ENCODE peak calls at places on chromosomes 16 and 17, in eight cellular contexts. One of them, this sample, is unnamed.

GRCh38 chr17:6421700-6422604 is 13.0 kb downstream of the AIPL1 start:
- DNase-seq in GM20000: peak
- DNase-seq in dorsolateral prefrontal cortex: peak
- DNase-seq in choroid plexus epithelial cell: peak
- DNase-seq in fibroblast of mammary gland: peak
- DNase-seq in glutamatergic neuron: peak
- DNase-seq in IMR-90: peak
- DNase-seq in neural progenitor cell: peak
- DNase-seq in this sample: peak

GRCh38 chr17:42329025-42329976 is 41.0 kb downstream of the STAT5A start:
- DNase-seq in GM20000: no peak
- DNase-seq in dorsolateral prefrontal cortex: no peak
- DNase-seq in choroid plexus epithelial cell: peak
- DNase-seq in fibroblast of mammary gland: peak
- DNase-seq in glutamatergic neuron: no peak
- DNase-seq in IMR-90: peak
- DNase-seq in neural progenitor cell: peak
- DNase-seq in this sample: no peak

GRCh38 chr17:62668091-62668804 is 40.8 kb downstream of the MRC2 start:
- DNase-seq in GM20000: no peak
- DNase-seq in dorsolateral prefrontal cortex: no peak
- DNase-seq in choroid plexus epithelial cell: no peak
- DNase-seq in fibroblast of mammary gland: peak
- DNase-seq in glutamatergic neuron: no peak
- DNase-seq in IMR-90: no peak
- DNase-seq in neural progenitor cell: no peak
- DNase-seq in this sample: no peak

GRCh38 chr17:74295625-74296547 is 21.9 kb downstream of the DNAI2 start:
- DNase-seq in GM20000: no peak
- DNase-seq in dorsolateral prefrontal cortex: no peak
- DNase-seq in choroid plexus epithelial cell: no peak
- DNase-seq in fibroblast of mammary gland: peak
- DNase-seq in glutamatergic neuron: no peak
- DNase-seq in IMR-90: no peak
- DNase-seq in neural progenitor cell: no peak
- DNase-seq in this sample: no peak

GRCh38 chr16:58032710-58033293 is 7.2 kb downstream of the MMP15 start:
- DNase-seq in GM20000: no peak
- DNase-seq in dorsolateral prefrontal cortex: peak
- DNase-seq in choroid plexus epithelial cell: peak
- DNase-seq in fibroblast of mammary gland: no peak
- DNase-seq in glutamatergic neuron: peak
- DNase-seq in IMR-90: no peak
- DNase-seq in neural progenitor cell: no peak
- DNase-seq in this sample: no peak

GRCh38 chr17:2034157-2034556 is 4.2 kb downstream of the DPH1 start:
- DNase-seq in GM20000: no peak
- DNase-seq in dorsolateral prefrontal cortex: no peak
- DNase-seq in choroid plexus epithelial cell: no peak
- DNase-seq in fibroblast of mammary gland: peak
- DNase-seq in glutamatergic neuron: peak
- DNase-seq in IMR-90: no peak
- DNase-seq in neural progenitor cell: no peak
- DNase-seq in this sample: peak

GRCh38 chr17:32240745-32241144 is 24.9 kb upstream of the RHBDL3 start:
- DNase-seq in GM20000: no peak
- DNase-seq in dorsolateral prefrontal cortex: no peak
- DNase-seq in choroid plexus epithelial cell: peak
- DNase-seq in fibroblast of mammary gland: peak
- DNase-seq in glutamatergic neuron: no peak
- DNase-seq in IMR-90: no peak
- DNase-seq in neural progenitor cell: no peak
- DNase-seq in this sample: no peak

GRCh38 chr16:66927012-66927436 is 1.7 kb upstream of the RRAD start:
- DNase-seq in GM20000: peak
- DNase-seq in dorsolateral prefrontal cortex: no peak
- DNase-seq in choroid plexus epithelial cell: peak
- DNase-seq in fibroblast of mammary gland: peak
- DNase-seq in glutamatergic neuron: no peak
- DNase-seq in IMR-90: peak
- DNase-seq in neural progenitor cell: no peak
- DNase-seq in this sample: peak

GRCh38 chr17:66087073-66087472 is 104.9 kb downstream of the CEP112 start:
- DNase-seq in GM20000: no peak
- DNase-seq in dorsolateral prefrontal cortex: no peak
- DNase-seq in choroid plexus epithelial cell: peak
- DNase-seq in fibroblast of mammary gland: peak
- DNase-seq in glutamatergic neuron: no peak
- DNase-seq in IMR-90: peak
- DNase-seq in neural progenitor cell: no peak
- DNase-seq in this sample: no peak

GRCh38 chr16:5928476-5929055 is 831.0 kb upstream of the EEF2KMT start:
- DNase-seq in GM20000: no peak
- DNase-seq in dorsolateral prefrontal cortex: no peak
- DNase-seq in choroid plexus epithelial cell: no peak
- DNase-seq in fibroblast of mammary gland: no peak
- DNase-seq in glutamatergic neuron: no peak
- DNase-seq in IMR-90: no peak
- DNase-seq in neural progenitor cell: peak
- DNase-seq in this sample: no peak

GRCh38 chr16:24541534-24541933 is 2.2 kb downstream of the RBBP6 start:
- DNase-seq in GM20000: peak
- DNase-seq in dorsolateral prefrontal cortex: no peak
- DNase-seq in choroid plexus epithelial cell: no peak
- DNase-seq in fibroblast of mammary gland: no peak
- DNase-seq in glutamatergic neuron: no peak
- DNase-seq in IMR-90: no peak
- DNase-seq in neural progenitor cell: no peak
- DNase-seq in this sample: no peak

GRCh38 chr16:27795992-27796614 is 246.2 kb downstream of the KATNIP start:
- DNase-seq in GM20000: no peak
- DNase-seq in dorsolateral prefrontal cortex: no peak
- DNase-seq in choroid plexus epithelial cell: peak
- DNase-seq in fibroblast of mammary gland: peak
- DNase-seq in glutamatergic neuron: no peak
- DNase-seq in IMR-90: peak
- DNase-seq in neural progenitor cell: peak
- DNase-seq in this sample: no peak

GRCh38 chr17:65182233-65182632 is 45.1 kb downstream of the RGS9 start:
- DNase-seq in GM20000: peak
- DNase-seq in dorsolateral prefrontal cortex: no peak
- DNase-seq in choroid plexus epithelial cell: no peak
- DNase-seq in fibroblast of mammary gland: no peak
- DNase-seq in glutamatergic neuron: no peak
- DNase-seq in IMR-90: no peak
- DNase-seq in neural progenitor cell: no peak
- DNase-seq in this sample: no peak

GRCh38 chr17:58060596-58061191 is 22.5 kb upstream of the DYNLL2 start:
- DNase-seq in GM20000: no peak
- DNase-seq in dorsolateral prefrontal cortex: peak
- DNase-seq in choroid plexus epithelial cell: peak
- DNase-seq in fibroblast of mammary gland: peak
- DNase-seq in glutamatergic neuron: no peak
- DNase-seq in IMR-90: peak
- DNase-seq in neural progenitor cell: no peak
- DNase-seq in this sample: no peak

GRCh38 chr17:45102856-45103255 is 29.5 kb downstream of the PLCD3 start:
- DNase-seq in GM20000: no peak
- DNase-seq in dorsolateral prefrontal cortex: no peak
- DNase-seq in choroid plexus epithelial cell: no peak
- DNase-seq in fibroblast of mammary gland: no peak
- DNase-seq in glutamatergic neuron: no peak
- DNase-seq in IMR-90: no peak
- DNase-seq in neural progenitor cell: no peak
- DNase-seq in this sample: no peak

GRCh38 chr16:84548971-84549844 is 44.7 kb upstream of the MEAK7 start:
- DNase-seq in GM20000: no peak
- DNase-seq in dorsolateral prefrontal cortex: no peak
- DNase-seq in choroid plexus epithelial cell: no peak
- DNase-seq in fibroblast of mammary gland: no peak
- DNase-seq in glutamatergic neuron: no peak
- DNase-seq in IMR-90: no peak
- DNase-seq in neural progenitor cell: no peak
- DNase-seq in this sample: no peak

GRCh38 chr17:67912088-67912487 is 84.2 kb downstream of the C17orf58 start:
- DNase-seq in GM20000: no peak
- DNase-seq in dorsolateral prefrontal cortex: no peak
- DNase-seq in choroid plexus epithelial cell: no peak
- DNase-seq in fibroblast of mammary gland: no peak
- DNase-seq in glutamatergic neuron: no peak
- DNase-seq in IMR-90: no peak
- DNase-seq in neural progenitor cell: no peak
- DNase-seq in this sample: no peak

GRCh38 chr16:3576211-3576610 is 992 bp downstream of the NLRC3 start:
- DNase-seq in GM20000: no peak
- DNase-seq in dorsolateral prefrontal cortex: no peak
- DNase-seq in choroid plexus epithelial cell: no peak
- DNase-seq in fibroblast of mammary gland: no peak
- DNase-seq in glutamatergic neuron: no peak
- DNase-seq in IMR-90: no peak
- DNase-seq in neural progenitor cell: no peak
- DNase-seq in this sample: no peak
- TF ChIP-seq CTCF in GM20000: no peak
- TF ChIP-seq CTCF in dorsolateral prefrontal cortex: no peak
- TF ChIP-seq CTCF in choroid plexus epithelial cell: no peak
- TF ChIP-seq CTCF in fibroblast of mammary gland: no peak
- TF ChIP-seq CTCF in glutamatergic neuron: no peak
- TF ChIP-seq CTCF in IMR-90: no peak
- TF ChIP-seq CTCF in neural progenitor cell: no peak
- TF ChIP-seq CTCF in this sample: no peak

GRCh38 chr16:88662843-88663606 is at the start of gene MVD:
- DNase-seq in GM20000: peak
- DNase-seq in dorsolateral prefrontal cortex: peak
- DNase-seq in choroid plexus epithelial cell: peak
- DNase-seq in fibroblast of mammary gland: peak
- DNase-seq in glutamatergic neuron: peak
- DNase-seq in IMR-90: peak
- DNase-seq in neural progenitor cell: peak
- DNase-seq in this sample: peak
- TF ChIP-seq CTCF in GM20000: no peak
- TF ChIP-seq CTCF in dorsolateral prefrontal cortex: no peak
- TF ChIP-seq CTCF in choroid plexus epithelial cell: no peak
- TF ChIP-seq CTCF in fibroblast of mammary gland: no peak
- TF ChIP-seq CTCF in glutamatergic neuron: no peak
- TF ChIP-seq CTCF in IMR-90: peak
- TF ChIP-seq CTCF in neural progenitor cell: peak
- TF ChIP-seq CTCF in this sample: no peak

GRCh38 chr16:89442990-89443726 is 47.2 kb downstream of the ANKRD11 start:
- DNase-seq in GM20000: no peak
- DNase-seq in dorsolateral prefrontal cortex: no peak
- DNase-seq in choroid plexus epithelial cell: peak
- DNase-seq in fibroblast of mammary gland: peak
- DNase-seq in glutamatergic neuron: no peak
- DNase-seq in IMR-90: peak
- DNase-seq in neural progenitor cell: no peak
- DNase-seq in this sample: no peak
- TF ChIP-seq CTCF in GM20000: no peak
- TF ChIP-seq CTCF in dorsolateral prefrontal cortex: no peak
- TF ChIP-seq CTCF in choroid plexus epithelial cell: no peak
- TF ChIP-seq CTCF in fibroblast of mammary gland: no peak
- TF ChIP-seq CTCF in glutamatergic neuron: no peak
- TF ChIP-seq CTCF in IMR-90: peak
- TF ChIP-seq CTCF in neural progenitor cell: no peak
- TF ChIP-seq CTCF in this sample: no peak

GRCh38 chr17:7916799-7917198 is 710 bp upstream of the RNF227 start:
- DNase-seq in GM20000: no peak
- DNase-seq in dorsolateral prefrontal cortex: no peak
- DNase-seq in choroid plexus epithelial cell: peak
- DNase-seq in fibroblast of mammary gland: peak
- DNase-seq in glutamatergic neuron: no peak
- DNase-seq in IMR-90: peak
- DNase-seq in neural progenitor cell: no peak
- DNase-seq in this sample: no peak

GRCh38 chr17:7923290-7923628 is 6.4 kb downstream of the KCNAB3 start:
- DNase-seq in GM20000: no peak
- DNase-seq in dorsolateral prefrontal cortex: no peak
- DNase-seq in choroid plexus epithelial cell: no peak
- DNase-seq in fibroblast of mammary gland: no peak
- DNase-seq in glutamatergic neuron: no peak
- DNase-seq in IMR-90: no peak
- DNase-seq in neural progenitor cell: no peak
- DNase-seq in this sample: no peak

GRCh38 chr17:7927596-7927995 is 2.1 kb downstream of the KCNAB3 start:
- DNase-seq in GM20000: no peak
- DNase-seq in dorsolateral prefrontal cortex: no peak
- DNase-seq in choroid plexus epithelial cell: no peak
- DNase-seq in fibroblast of mammary gland: no peak
- DNase-seq in glutamatergic neuron: no peak
- DNase-seq in IMR-90: no peak
- DNase-seq in neural progenitor cell: no peak
- DNase-seq in this sample: no peak

DNA sequence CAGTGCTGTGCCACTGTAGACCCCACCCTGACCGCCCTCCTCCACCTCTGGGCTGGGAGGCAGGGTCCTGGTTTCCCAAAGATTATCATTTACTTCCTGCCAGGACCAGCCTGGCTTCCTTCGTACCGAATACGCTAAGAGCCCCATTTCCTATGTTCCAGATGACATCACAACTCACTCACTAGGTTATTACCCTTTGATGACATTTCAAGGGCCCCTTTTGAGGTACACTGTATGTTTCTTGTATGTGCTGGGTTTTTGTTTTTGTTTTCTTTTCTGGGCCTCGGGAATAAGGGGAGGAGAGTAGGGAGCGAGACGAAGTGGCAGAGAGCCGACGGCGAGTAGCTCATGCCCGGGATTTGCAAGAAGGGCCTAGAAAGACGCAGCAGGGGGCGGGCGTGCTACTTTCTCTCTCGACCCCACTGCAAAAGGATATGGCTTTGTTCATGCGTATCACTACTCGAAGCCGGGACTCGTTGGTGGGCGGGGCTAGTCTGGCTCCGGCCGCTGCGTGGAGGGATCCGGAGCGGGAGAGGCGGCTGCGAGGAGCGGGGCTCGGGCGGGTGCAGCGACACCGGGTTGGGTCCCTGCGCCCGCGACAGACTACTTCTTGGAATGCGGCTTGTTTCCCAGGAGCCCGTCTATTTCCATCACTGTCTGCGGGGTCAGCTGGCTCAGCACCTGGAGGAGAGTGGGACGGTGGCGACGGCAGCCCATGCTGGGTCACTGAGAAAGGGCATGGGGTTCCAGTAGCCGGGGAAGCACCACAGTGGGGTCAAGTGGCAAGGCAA is 6.6 kb upstream of the RNF227 start:
- DNase-seq in GM20000: peak
- DNase-seq in dorsolateral prefrontal cortex: peak
- DNase-seq in choroid plexus epithelial cell: peak
- DNase-seq in fibroblast of mammary gland: peak
- DNase-seq in glutamatergic neuron: peak
- DNase-seq in IMR-90: peak
- DNase-seq in neural progenitor cell: peak
- DNase-seq in this sample: peak
- TF ChIP-seq CTCF in GM20000: no peak
- TF ChIP-seq CTCF in dorsolateral prefrontal cortex: peak
- TF ChIP-seq CTCF in choroid plexus epithelial cell: no peak
- TF ChIP-seq CTCF in fibroblast of mammary gland: no peak
- TF ChIP-seq CTCF in glutamatergic neuron: no peak
- TF ChIP-seq CTCF in IMR-90: no peak
- TF ChIP-seq CTCF in neural progenitor cell: no peak
- TF ChIP-seq CTCF in this sample: no peak

This sample was measured in GM13976.